ENCODE peak calls at places on chromosomes 2 and 18, in five cellular contexts. One of them, this sample, is unnamed.

GRCh38 chr2:96470636-96471035 is 34.5 kb downstream of the NEURL3 start:
- DNase-seq in PC-9: no peak
- DNase-seq in WERI-Rb-1: no peak
- DNase-seq in H9: peak; percentile 92
- DNase-seq in colonic mucosa: peak; percentile 67
- DNase-seq in this sample: no peak

GRCh38 chr18:44803019-44803650 is 122.4 kb downstream of the SETBP1 start:
- DNase-seq in WERI-Rb-1: no peak
- DNase-seq in colonic mucosa: peak; percentile 78
- DNase-seq in PC-9: no peak
- DNase-seq in H9: no peak
- DNase-seq in this sample: no peak

GRCh38 chr2:202009019-202009481 is 24.6 kb upstream of the FZD7 start:
- DNase-seq in WERI-Rb-1: no peak
- DNase-seq in H9: no peak
- DNase-seq in PC-9: no peak
- DNase-seq in colonic mucosa: no peak
- DNase-seq in this sample: no peak

GRCh38 chr2:18001671-18002070 is 123.2 kb downstream of the KCNS3 start:
- DNase-seq in colonic mucosa: no peak
- DNase-seq in H9: peak; percentile 46
- DNase-seq in PC-9: no peak
- DNase-seq in WERI-Rb-1: no peak
- DNase-seq in this sample: no peak

GRCh38 chr2:130358420-130359350 is 2.8 kb downstream of the PTPN18 start:
- DNase-seq in PC-9: no peak
- DNase-seq in colonic mucosa: no peak
- DNase-seq in WERI-Rb-1: no peak
- DNase-seq in H9: no peak
- DNase-seq in this sample: no peak

GRCh38 chr2:145874466-145874865 is 1354.5 kb upstream of the ZEB2 start:
- DNase-seq in colonic mucosa: no peak
- DNase-seq in H9: no peak
- DNase-seq in PC-9: no peak
- DNase-seq in WERI-Rb-1: no peak
- DNase-seq in this sample: no peak

GRCh38 chr2:160367887-160368286 is 125.7 kb downstream of the RBMS1 start:
- DNase-seq in colonic mucosa: no peak
- DNase-seq in WERI-Rb-1: no peak
- DNase-seq in PC-9: peak; percentile 26
- DNase-seq in H9: no peak
- DNase-seq in this sample: no peak

GRCh38 chr2:29570539-29570938 is 350.8 kb downstream of the ALK start:
- DNase-seq in WERI-Rb-1: no peak
- DNase-seq in PC-9: no peak
- DNase-seq in H9: no peak
- DNase-seq in colonic mucosa: no peak
- DNase-seq in this sample: no peak

GRCh38 chr2:58063641-58064040 is 17.0 kb downstream of the VRK2 start:
- DNase-seq in H9: no peak
- DNase-seq in PC-9: no peak
- DNase-seq in WERI-Rb-1: no peak
- DNase-seq in colonic mucosa: no peak
- DNase-seq in this sample: no peak

GRCh38 chr2:23373666-23374065 is 11.3 kb upstream of the KLHL29 start:
- DNase-seq in PC-9: no peak
- DNase-seq in WERI-Rb-1: no peak
- DNase-seq in colonic mucosa: no peak
- DNase-seq in H9: no peak
- DNase-seq in this sample: no peak

GRCh38 chr18:12840382-12840781 is 43.7 kb downstream of the PTPN2 start:
- DNase-seq in H9: no peak
- DNase-seq in PC-9: no peak
- DNase-seq in WERI-Rb-1: no peak
- DNase-seq in colonic mucosa: no peak
- DNase-seq in this sample: no peak

GRCh38 chr18:36673452-36673851 is 155.3 kb downstream of the TPGS2 start:
- DNase-seq in WERI-Rb-1: no peak
- DNase-seq in H9: no peak
- DNase-seq in PC-9: no peak
- DNase-seq in colonic mucosa: no peak
- DNase-seq in this sample: no peak

GRCh38 chr2:54595999-54596903 is 127.2 kb upstream of the EML6 start:
- DNase-seq in PC-9: no peak
- DNase-seq in H9: peak; percentile 36
- DNase-seq in colonic mucosa: no peak
- DNase-seq in WERI-Rb-1: no peak
- DNase-seq in this sample: no peak

GRCh38 chr2:58194451-58194850 is 46.7 kb downstream of the FANCL start:
- DNase-seq in colonic mucosa: no peak
- DNase-seq in H9: no peak
- DNase-seq in WERI-Rb-1: no peak
- DNase-seq in PC-9: no peak
- DNase-seq in this sample: no peak

GRCh38 chr2:71552356-71552755 is 99.0 kb downstream of the DYSF start:
- DNase-seq in colonic mucosa: no peak
- DNase-seq in PC-9: no peak
- DNase-seq in WERI-Rb-1: no peak
- DNase-seq in H9: no peak
- DNase-seq in this sample: no peak

GRCh38 chr2:122238006-122238559 is 482.6 kb downstream of the TSN start:
- DNase-seq in PC-9: no peak
- DNase-seq in WERI-Rb-1: peak; percentile 54
- DNase-seq in colonic mucosa: no peak
- DNase-seq in H9: no peak
- DNase-seq in this sample: no peak

GRCh38 chr2:100822587-100823248 is 2.8 kb downstream of the NPAS2 start:
- DNase-seq in H9: no peak
- DNase-seq in PC-9: no peak
- DNase-seq in WERI-Rb-1: no peak
- DNase-seq in colonic mucosa: no peak
- DNase-seq in this sample: no peak

GRCh38 chr2:65300134-65300771 is 72.6 kb downstream of the ACTR2 start:
- DNase-seq in WERI-Rb-1: no peak
- DNase-seq in H9: no peak
- DNase-seq in colonic mucosa: peak; percentile 25
- DNase-seq in PC-9: no peak
- DNase-seq in this sample: no peak

GRCh38 chr2:28982381-28982950 is 1.4 kb downstream of the TOGARAM2 start:
- DNase-seq in WERI-Rb-1: no peak
- DNase-seq in H9: no peak
- DNase-seq in PC-9: no peak
- DNase-seq in colonic mucosa: no peak
- DNase-seq in this sample: no peak

GRCh38 chr18:24397131-24397693 is 412 bp downstream of the OSBPL1A start:
- DNase-seq in H9: no peak
- DNase-seq in WERI-Rb-1: peak; percentile 31
- DNase-seq in colonic mucosa: peak; percentile 76
- DNase-seq in PC-9: peak; percentile 16
- DNase-seq in this sample: peak; percentile 35

GRCh38 chr2:44886409-44886808 is 55.1 kb upstream of the SIX3 start:
- DNase-seq in PC-9: no peak
- DNase-seq in H9: no peak
- DNase-seq in WERI-Rb-1: no peak
- DNase-seq in colonic mucosa: no peak
- DNase-seq in this sample: no peak

GRCh38 chr2:41723531-41723930 is 324.3 kb upstream of the PKDCC start:
- DNase-seq in PC-9: no peak
- DNase-seq in colonic mucosa: no peak
- DNase-seq in WERI-Rb-1: peak; percentile 65
- DNase-seq in H9: no peak
- DNase-seq in this sample: no peak

GRCh38 chr18:341102-341501 is 73.3 kb upstream of the THOC1 start:
- DNase-seq in colonic mucosa: no peak
- DNase-seq in PC-9: no peak
- DNase-seq in WERI-Rb-1: no peak
- DNase-seq in H9: no peak
- DNase-seq in this sample: no peak

GRCh38 chr2:195531754-195532153 is 125.3 kb upstream of the SLC39A10 start:
- DNase-seq in H9: no peak
- DNase-seq in colonic mucosa: no peak
- DNase-seq in PC-9: no peak
- DNase-seq in WERI-Rb-1: no peak
- DNase-seq in this sample: no peak

GRCh38 chr2:204664708-204665121 is 119.4 kb downstream of the PARD3B start:
- DNase-seq in H9: no peak
- DNase-seq in WERI-Rb-1: no peak
- DNase-seq in PC-9: no peak
- DNase-seq in colonic mucosa: no peak
- DNase-seq in this sample: peak; percentile 43

GRCh38 chr2:204665771-204666170 is 120.5 kb downstream of the PARD3B start:
- DNase-seq in WERI-Rb-1: no peak
- DNase-seq in PC-9: no peak
- DNase-seq in H9: no peak
- DNase-seq in colonic mucosa: no peak
- DNase-seq in this sample: no peak

GRCh38 chr2:204663816-204664421 is 118.6 kb downstream of the PARD3B start:
- DNase-seq in H9: no peak
- DNase-seq in PC-9: no peak
- DNase-seq in colonic mucosa: no peak
- DNase-seq in WERI-Rb-1: no peak
- DNase-seq in this sample: no peak

GRCh38 chr2:204665244-204665643 is 120.0 kb downstream of the PARD3B start:
- DNase-seq in WERI-Rb-1: no peak
- DNase-seq in H9: no peak
- DNase-seq in colonic mucosa: no peak
- DNase-seq in PC-9: peak; percentile 49
- DNase-seq in this sample: peak; percentile 25

DNA sequence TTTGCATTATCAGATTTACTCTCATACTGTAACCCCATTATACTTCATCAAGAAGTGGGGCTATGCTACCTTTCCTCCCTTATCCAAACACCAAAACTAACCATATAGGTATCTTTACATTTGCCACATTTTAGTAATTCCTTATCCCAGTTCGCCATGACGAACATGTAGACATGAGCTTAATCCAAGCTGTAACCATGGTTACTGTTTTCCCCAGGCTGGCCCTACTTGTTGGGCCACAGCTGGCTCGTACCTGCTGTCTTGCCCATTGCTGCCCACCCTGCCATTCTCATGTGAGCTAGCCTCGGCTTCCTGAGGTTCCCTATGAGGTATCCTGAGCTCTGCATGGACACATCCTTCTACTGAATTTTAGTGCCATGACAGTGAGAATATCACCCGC is 117.7 kb downstream of the PARD3B start:
- DNase-seq in colonic mucosa: no peak
- DNase-seq in WERI-Rb-1: no peak
- DNase-seq in PC-9: no peak
- DNase-seq in H9: no peak
- DNase-seq in this sample: no peak
- H3K9me3 ChIP-seq in colonic mucosa: no peaks in the 10 kb centered on the region
- H3K9me3 ChIP-seq in WERI-Rb-1: no peaks in the 10 kb centered on the region
- H3K9me3 ChIP-seq in PC-9: peaks cover 3% of the 10 kb centered on the region
- H3K9me3 ChIP-seq in H9: no peaks in the 10 kb centered on the region
- H3K9me3 ChIP-seq in this sample: no peaks in the 10 kb centered on the region

GRCh38 chr2:152706477-152707020 is 10.7 kb downstream of the PRPF40A start:
- DNase-seq in H9: no peak
- DNase-seq in colonic mucosa: no peak
- DNase-seq in PC-9: no peak
- DNase-seq in WERI-Rb-1: no peak
- DNase-seq in this sample: no peak
- H3K9me3 ChIP-seq in H9: no peaks in the 10 kb centered on the region
- H3K9me3 ChIP-seq in colonic mucosa: no peaks in the 10 kb centered on the region
- H3K9me3 ChIP-seq in PC-9: peaks cover 10% of the 10 kb centered on the region
- H3K9me3 ChIP-seq in WERI-Rb-1: no peaks in the 10 kb centered on the region
- H3K9me3 ChIP-seq in this sample: no peaks in the 10 kb centered on the region

GRCh38 chr2:21656330-21657075 is 532.7 kb downstream of the TDRD15 start:
- DNase-seq in PC-9: no peak
- DNase-seq in WERI-Rb-1: no peak
- DNase-seq in H9: no peak
- DNase-seq in colonic mucosa: no peak
- DNase-seq in this sample: no peak

GRCh38 chr2:21655136-21655535 is 531.4 kb downstream of the TDRD15 start:
- DNase-seq in colonic mucosa: no peak
- DNase-seq in H9: no peak
- DNase-seq in PC-9: no peak
- DNase-seq in WERI-Rb-1: no peak
- DNase-seq in this sample: no peak

GRCh38 chr2:21658907-21659306 is 535.1 kb downstream of the TDRD15 start:
- DNase-seq in WERI-Rb-1: no peak
- DNase-seq in H9: no peak
- DNase-seq in colonic mucosa: no peak
- DNase-seq in PC-9: no peak
- DNase-seq in this sample: no peak

GRCh38 chr2:21657475-21657874 is 533.7 kb downstream of the TDRD15 start:
- DNase-seq in PC-9: no peak
- DNase-seq in H9: no peak
- DNase-seq in WERI-Rb-1: no peak
- DNase-seq in colonic mucosa: no peak
- DNase-seq in this sample: no peak

DNA sequence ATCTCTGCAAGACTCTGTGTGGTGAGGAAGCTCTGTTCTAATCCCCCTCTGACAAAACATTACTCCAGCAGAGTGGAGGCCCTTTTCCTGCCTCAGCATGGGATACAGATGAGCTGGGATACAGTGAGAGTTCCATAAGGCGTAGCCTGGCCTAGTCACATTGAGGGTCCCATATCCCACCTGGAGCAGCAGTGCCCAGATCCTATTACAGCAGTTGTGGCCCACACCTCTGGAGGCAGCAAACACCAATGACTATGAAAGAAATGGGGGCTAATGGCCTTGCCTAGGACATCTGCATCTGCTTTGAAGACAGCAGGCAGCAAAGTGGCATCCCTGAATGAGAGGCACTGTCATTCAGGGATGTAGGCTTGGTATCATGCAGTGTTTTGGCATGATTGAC is 534.5 kb downstream of the TDRD15 start:
- DNase-seq in H9: no peak
- DNase-seq in colonic mucosa: no peak
- DNase-seq in WERI-Rb-1: no peak
- DNase-seq in PC-9: no peak
- DNase-seq in this sample: no peak
- H3K9me3 ChIP-seq in H9: no peaks in the 10 kb centered on the region
- H3K9me3 ChIP-seq in colonic mucosa: no peaks in the 10 kb centered on the region
- H3K9me3 ChIP-seq in WERI-Rb-1: no peaks in the 10 kb centered on the region
- H3K9me3 ChIP-seq in PC-9: no peaks in the 10 kb centered on the region
- H3K9me3 ChIP-seq in this sample: peaks cover 4% of the 10 kb centered on the region

DNA sequence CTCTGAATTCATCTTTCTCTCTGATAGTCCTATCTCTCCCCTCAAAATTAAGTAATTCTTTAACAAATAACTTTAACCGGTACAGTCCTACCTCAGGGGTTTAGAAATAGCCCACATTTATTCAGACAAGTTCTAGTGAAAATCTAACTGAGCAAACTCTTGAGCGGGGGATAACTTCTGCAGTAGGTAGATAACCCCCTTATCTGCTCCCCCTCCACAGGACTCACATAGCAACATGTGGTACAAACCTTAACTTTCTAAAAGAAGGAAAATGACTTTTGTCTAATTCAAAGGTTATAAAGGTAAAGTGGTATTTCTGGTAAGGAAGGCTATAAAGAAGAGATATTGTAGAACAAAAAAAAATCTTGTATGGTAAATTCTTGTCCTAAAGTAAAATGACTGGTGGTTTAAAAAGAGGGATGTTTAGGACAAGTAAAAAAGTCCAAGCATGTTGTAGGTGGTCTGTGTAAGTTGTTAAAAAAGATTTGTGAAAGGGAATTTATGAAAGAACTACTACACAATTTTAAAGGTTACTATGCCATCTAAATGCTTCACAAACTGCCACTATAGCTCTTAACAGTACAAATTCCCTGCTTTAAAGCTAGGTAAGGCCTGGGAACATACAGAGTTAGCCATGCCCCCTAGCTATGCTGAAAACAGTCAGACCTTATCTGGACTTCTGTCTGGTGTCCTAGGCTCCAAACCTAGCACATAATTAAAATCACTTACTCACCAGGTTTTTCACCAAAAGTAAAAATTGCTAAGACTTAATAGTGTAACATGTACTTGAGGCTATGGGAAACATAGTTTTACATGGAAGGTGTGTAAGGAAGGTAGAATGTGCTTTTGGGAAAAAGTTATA is 8.1 kb upstream of the RPIA start:
- DNase-seq in H9: no peak
- DNase-seq in colonic mucosa: no peak
- DNase-seq in PC-9: no peak
- DNase-seq in WERI-Rb-1: no peak
- DNase-seq in this sample: peak; percentile 21
- H3K9me3 ChIP-seq in H9: peaks cover 14% of the 10 kb centered on the region
- H3K9me3 ChIP-seq in colonic mucosa: no peaks in the 10 kb centered on the region
- H3K9me3 ChIP-seq in PC-9: peaks cover 6% of the 10 kb centered on the region
- H3K9me3 ChIP-seq in WERI-Rb-1: peaks cover 16% of the 10 kb centered on the region
- H3K9me3 ChIP-seq in this sample: peaks cover 34% of the 10 kb centered on the region

This sample was measured in Caco-2.